ENCODE peak calls at places on chromosomes 2 and 18, in five cellular contexts. G is heart right ventricle, K is fibroblast of lung, R is uterus, W is cardiac muscle cell. A is an unnamed sample.
A peak's percentile ranks its signal among the peaks of the same experiment; 100 is the strongest.

GRCh38 chr2:23414876-23415275 is 29.9 kb downstream of the KLHL29 start:
- DNase-seq in G (no peak), K (no peak), R (no peak), W (no peak), A (no peak)

GRCh38 chr18:34650121-34650545 is 60.0 kb upstream of the DTNA start:
- DNase-seq in G (no peak), K (peak; percentile 79), R (peak; percentile 19), W (peak; percentile 8), A (peak; percentile 35)

GRCh38 chr18:48129621-48130082 is 199.2 kb upstream of the SMAD2 start:
- DNase-seq in G (no peak), K (no peak), R (peak; percentile 68), W (no peak), A (no peak)

GRCh38 chr2:226185613-226186211 is 613.9 kb downstream of the IRS1 start:
- DNase-seq in G (no peak), K (peak; percentile 97), R (no peak), W (peak; percentile 91), A (peak; percentile 91)

GRCh38 chr2:26345284-26345553 is 724 bp upstream of the SELENOI start:
- DNase-seq in G (no peak), K (no peak), R (no peak), W (no peak), A (no peak)

GRCh38 chr2:236700703-236701102 is 131.1 kb downstream of the ACKR3 start:
- DNase-seq in G (no peak), K (no peak), R (no peak), W (no peak), A (no peak)

GRCh38 chr2:196759378-196759706 is 40.1 kb downstream of the GTF3C3 start:
- DNase-seq in G (no peak), K (peak; percentile 8), R (no peak), W (peak; percentile 31), A (no peak)

GRCh38 chr18:76995896-76996295 is 136.7 kb downstream of the MBP start:
- DNase-seq in G (no peak), K (no peak), R (no peak), W (no peak), A (no peak)

GRCh38 chr18:11078491-11078890 is 70.9 kb downstream of the PIEZO2 start:
- DNase-seq in G (no peak), K (no peak), R (no peak), W (peak; percentile 32), A (no peak)

GRCh38 chr2:60707750-60708371 is 48.2 kb upstream of the PAPOLG start:
- DNase-seq in G (no peak), K (peak; percentile 47), R (no peak), W (peak; percentile 55), A (peak; percentile 10)

GRCh38 chr2:182982934-182983333 is 55.3 kb downstream of the NCKAP1 start:
- DNase-seq in G (no peak), K (no peak), R (no peak), W (no peak), A (no peak)

GRCh38 chr2:102048465-102048864 is 56.7 kb downstream of the IL1R2 start:
- DNase-seq in G (no peak), K (peak; percentile 76), R (peak; percentile 67), W (no peak), A (no peak)

GRCh38 chr2:139622691-139623090 is 842.5 kb upstream of the NXPH2 start:
- DNase-seq in G (no peak), K (no peak), R (no peak), W (no peak), A (no peak)

GRCh38 chr2:51789908-51790307 is 758.0 kb upstream of the NRXN1 start:
- DNase-seq in G (no peak), K (no peak), R (no peak), W (no peak), A (no peak)

GRCh38 chr2:51790854-51791253 is 758.9 kb upstream of the NRXN1 start:
- DNase-seq in G (no peak), K (no peak), R (no peak), W (no peak), A (no peak)

GRCh38 chr2:51795248-51795888 is 763.4 kb upstream of the NRXN1 start:
- DNase-seq in G (no peak), K (no peak), R (no peak), W (peak; percentile 5), A (no peak)
- TF ChIP-seq CTCF in G (no peak), K (peak; percentile 10), R (no peak), W (peak; percentile 28), A (peak; percentile 29)

DNA sequence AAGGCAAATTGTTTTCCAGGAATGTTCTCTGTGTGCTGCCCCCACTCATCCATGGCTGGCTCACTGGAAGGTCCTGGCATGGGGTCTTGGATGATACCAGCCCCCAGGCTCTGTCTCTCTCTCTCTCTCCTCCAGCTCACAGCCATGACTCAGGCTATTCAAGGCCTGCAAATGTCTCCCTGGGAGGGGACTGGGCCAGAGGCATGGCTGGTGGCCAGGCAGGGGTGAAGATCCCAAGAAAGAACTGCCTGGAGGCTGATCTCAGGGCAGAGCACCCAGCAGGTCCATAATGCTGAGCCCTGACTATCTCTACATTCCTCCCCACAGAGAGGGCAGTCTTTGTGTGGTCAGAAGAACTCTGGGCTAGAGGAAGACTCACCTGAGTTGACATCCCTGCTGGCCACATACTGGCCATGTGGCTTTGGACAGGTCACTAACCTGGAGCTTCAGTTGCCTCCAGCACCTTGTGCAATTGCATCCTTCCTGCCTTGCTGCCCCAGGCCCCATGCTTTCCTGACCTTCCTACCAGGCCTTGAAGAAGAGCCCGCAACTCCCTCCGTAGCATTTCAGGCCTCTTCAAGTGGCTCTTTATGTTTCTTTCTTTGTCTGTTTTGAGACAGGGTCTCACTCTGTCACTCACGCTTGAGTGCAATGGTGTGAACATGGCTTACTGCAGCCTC is 150.4 kb downstream of the ZFP36L2 start:
- DNase-seq in G (no peak), K (peak; percentile 82), R (peak; percentile 66), W (peak; percentile 82), A (no peak)
- H3K4me3 ChIP-seq in G (no peak overlapping the region), K (no peak overlapping the region), R (no peak overlapping the region), W (no peak overlapping the region), A (no peak overlapping the region)

GRCh38 chr2:222315443-222316121 is 16.8 kb upstream of the PAX3 start:
- DNase-seq in G (no peak), K (no peak), R (no peak), W (no peak), A (no peak)
- TF ChIP-seq CTCF in G (no peak), K (peak; percentile 4), R (no peak), W (no peak), A (peak; percentile 11)

GRCh38 chr2:24658531-24659202 is 134.5 kb downstream of the PTRHD1 start:
- DNase-seq in G (peak; percentile 17), K (no peak), R (no peak), W (no peak), A (no peak)
- H3K4me3 ChIP-seq in G (no peak overlapping the region), K (no peak overlapping the region), R (no peak overlapping the region), W (no peak overlapping the region), A (no peak overlapping the region)

DNA sequence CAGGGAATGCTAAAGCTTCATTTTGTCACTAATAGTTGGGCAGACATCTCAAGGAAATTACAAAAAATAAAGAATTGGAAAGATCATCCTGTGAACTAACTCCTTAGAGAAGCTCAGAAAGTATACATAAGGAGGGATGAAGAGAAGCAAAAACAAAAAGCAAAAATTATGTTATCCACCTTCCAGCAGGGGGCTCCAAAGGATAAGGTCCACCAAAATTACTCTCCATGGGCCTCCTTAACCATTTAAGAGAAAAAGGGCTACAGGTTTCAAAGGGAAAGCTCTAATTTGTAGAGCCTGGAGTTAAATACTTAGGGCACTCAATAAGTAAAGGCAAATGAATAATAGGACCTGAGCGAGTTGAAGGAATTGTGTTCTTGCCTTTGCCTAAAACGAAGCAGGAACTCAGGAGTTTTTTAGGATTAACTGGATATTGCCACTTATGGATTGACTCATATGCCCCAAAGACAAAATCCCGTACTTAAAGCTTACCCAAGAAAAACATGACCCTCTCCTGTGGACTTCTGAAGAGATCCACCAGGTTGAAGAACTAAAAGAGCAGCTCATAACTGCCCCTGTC is 1167.9 kb downstream of the DSC3 start:
- DNase-seq in G (no peak), K (peak; percentile 30), R (no peak), W (peak; percentile 70), A (peak; percentile 11)
- TF ChIP-seq CTCF in G (peak; percentile 43), K (peak; percentile 33), R (no peak), W (peak; percentile 58), A (peak; percentile 44)

GRCh38 chr2:240855670-240856069 is 13.0 kb upstream of the AGXT start:
- DNase-seq in G (no peak), K (no peak), R (no peak), W (no peak), A (no peak)

GRCh38 chr2:240858871-240859270 is 9.8 kb upstream of the AGXT start:
- DNase-seq in G (no peak), K (no peak), R (no peak), W (no peak), A (no peak)

GRCh38 chr2:240857039-240858008 is 11.3 kb upstream of the AGXT start:
- DNase-seq in G (no peak), K (no peak), R (no peak), W (no peak), A (no peak)

GRCh38 chr2:240856151-240856980 is 12.3 kb upstream of the AGXT start:
- DNase-seq in G (no peak), K (no peak), R (no peak), W (no peak), A (no peak)

DNA sequence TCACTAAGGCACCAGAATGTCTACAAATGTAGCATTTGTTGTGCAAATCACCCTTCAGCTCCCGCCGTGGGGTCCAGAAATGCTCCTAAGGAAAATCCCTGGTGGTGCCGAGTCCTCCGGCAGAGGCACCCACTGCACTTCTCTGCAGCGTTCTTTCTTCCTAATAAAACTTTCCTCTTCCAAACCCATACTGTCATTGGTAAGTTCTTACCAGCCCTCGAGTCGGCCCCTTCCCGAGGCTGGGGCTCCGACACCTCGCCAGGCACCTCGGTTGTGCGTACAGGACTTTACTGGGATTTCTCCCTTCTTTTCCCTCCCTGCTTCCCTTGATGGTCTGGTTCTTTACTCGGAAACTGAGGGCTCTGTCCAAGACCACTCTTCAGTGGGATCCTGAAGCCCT is 10.3 kb upstream of the AGXT start:
- DNase-seq in G (no peak), K (no peak), R (no peak), W (no peak), A (no peak)
- H3K4me3 ChIP-seq in G (no peak overlapping the region), K (no peak overlapping the region), R (no peak overlapping the region), W (no peak overlapping the region), A (no peak overlapping the region)

GRCh38 chr2:235552671-235553070 is 58.8 kb downstream of the AGAP1 start:
- DNase-seq in G (no peak), K (no peak), R (no peak), W (no peak), A (no peak)

GRCh38 chr2:235550378-235550760 is 56.5 kb downstream of the AGAP1 start:
- DNase-seq in G (no peak), K (no peak), R (no peak), W (no peak), A (no peak)

GRCh38 chr2:235553291-235553690 is 59.4 kb downstream of the AGAP1 start:
- DNase-seq in G (no peak), K (no peak), R (no peak), W (no peak), A (no peak)

GRCh38 chr2:235550946-235551345 is 57.1 kb downstream of the AGAP1 start:
- DNase-seq in G (no peak), K (no peak), R (no peak), W (no peak), A (no peak)

GRCh38 chr2:235551965-235552364 is 58.1 kb downstream of the AGAP1 start:
- DNase-seq in G (peak; percentile 51), K (peak; percentile 47), R (no peak), W (peak; percentile 47), A (peak; percentile 24)
- TF ChIP-seq CTCF in G (peak; percentile 77), K (peak; percentile 55), R (peak; percentile 45), W (peak; percentile 52), A (peak; percentile 70)